ENCODE peak calls at places on chromosome 2, in eight cellular contexts. One of them, this sample, is unnamed.

GRCh38 chr2:60551241-60552095 is 2.0 kb downstream of the BCL11A start:
- DNase-seq in effector CD4-positive, alpha-beta T cell: no peak
- DNase-seq in NCI-H1930: no peak
- DNase-seq in T follicular helper cell: no peak
- DNase-seq in NCI-H1092 treated with DMSO at 0.1 percent for 48 hours: peak
- DNase-seq in fibroblast of villous mesenchyme: peak
- DNase-seq in 8988T: no peak
- DNase-seq in dermis blood vessel endothelial cell: peak
- DNase-seq in this sample: no peak

GRCh38 chr2:20200697-20201555 is 24.0 kb downstream of the SDC1 start:
- DNase-seq in NCI-H1092 treated with DMSO at 0.1 percent for 48 hours: no peak
- DNase-seq in NCI-H1930: no peak
- DNase-seq in dermis blood vessel endothelial cell: no peak
- DNase-seq in 8988T: no peak
- DNase-seq in T follicular helper cell: no peak
- DNase-seq in fibroblast of villous mesenchyme: no peak
- DNase-seq in effector CD4-positive, alpha-beta T cell: no peak
- DNase-seq in this sample: no peak

GRCh38 chr2:212484563-212485080 is 54.0 kb downstream of the ERBB4 start:
- DNase-seq in fibroblast of villous mesenchyme: no peak
- DNase-seq in 8988T: no peak
- DNase-seq in NCI-H1930: no peak
- DNase-seq in T follicular helper cell: no peak
- DNase-seq in effector CD4-positive, alpha-beta T cell: no peak
- DNase-seq in dermis blood vessel endothelial cell: no peak
- DNase-seq in NCI-H1092 treated with DMSO at 0.1 percent for 48 hours: no peak
- DNase-seq in this sample: no peak

GRCh38 chr2:218000137-218000536 is 2.7 kb downstream of the TNS1 start:
- DNase-seq in effector CD4-positive, alpha-beta T cell: no peak
- DNase-seq in NCI-H1930: no peak
- DNase-seq in 8988T: no peak
- DNase-seq in NCI-H1092 treated with DMSO at 0.1 percent for 48 hours: no peak
- DNase-seq in fibroblast of villous mesenchyme: peak
- DNase-seq in dermis blood vessel endothelial cell: no peak
- DNase-seq in T follicular helper cell: no peak
- DNase-seq in this sample: no peak

GRCh38 chr2:84085562-84085961 is 373.5 kb downstream of the SUCLG1 start:
- DNase-seq in dermis blood vessel endothelial cell: no peak
- DNase-seq in effector CD4-positive, alpha-beta T cell: no peak
- DNase-seq in NCI-H1930: no peak
- DNase-seq in T follicular helper cell: no peak
- DNase-seq in 8988T: no peak
- DNase-seq in fibroblast of villous mesenchyme: no peak
- DNase-seq in NCI-H1092 treated with DMSO at 0.1 percent for 48 hours: peak
- DNase-seq in this sample: no peak

GRCh38 chr2:127593228-127594115 is 52.5 kb upstream of the GPR17 start:
- DNase-seq in effector CD4-positive, alpha-beta T cell: no peak
- DNase-seq in 8988T: no peak
- DNase-seq in NCI-H1092 treated with DMSO at 0.1 percent for 48 hours: no peak
- DNase-seq in dermis blood vessel endothelial cell: no peak
- DNase-seq in fibroblast of villous mesenchyme: no peak
- DNase-seq in NCI-H1930: no peak
- DNase-seq in T follicular helper cell: no peak
- DNase-seq in this sample: no peak

GRCh38 chr2:149490296-149490695 is 97.3 kb downstream of the MMADHC start:
- DNase-seq in effector CD4-positive, alpha-beta T cell: no peak
- DNase-seq in dermis blood vessel endothelial cell: peak
- DNase-seq in fibroblast of villous mesenchyme: peak
- DNase-seq in NCI-H1092 treated with DMSO at 0.1 percent for 48 hours: no peak
- DNase-seq in NCI-H1930: no peak
- DNase-seq in 8988T: no peak
- DNase-seq in T follicular helper cell: no peak
- DNase-seq in this sample: no peak

GRCh38 chr2:117470311-117471095 is 344.0 kb upstream of the DDX18 start:
- DNase-seq in NCI-H1092 treated with DMSO at 0.1 percent for 48 hours: peak
- DNase-seq in effector CD4-positive, alpha-beta T cell: no peak
- DNase-seq in T follicular helper cell: no peak
- DNase-seq in 8988T: no peak
- DNase-seq in dermis blood vessel endothelial cell: peak
- DNase-seq in NCI-H1930: peak
- DNase-seq in fibroblast of villous mesenchyme: no peak
- DNase-seq in this sample: no peak

GRCh38 chr2:203484266-203485112 is 50.6 kb downstream of the RAPH1 start:
- DNase-seq in NCI-H1092 treated with DMSO at 0.1 percent for 48 hours: no peak
- DNase-seq in 8988T: no peak
- DNase-seq in effector CD4-positive, alpha-beta T cell: peak
- DNase-seq in T follicular helper cell: peak
- DNase-seq in NCI-H1930: no peak
- DNase-seq in fibroblast of villous mesenchyme: peak
- DNase-seq in dermis blood vessel endothelial cell: peak
- DNase-seq in this sample: peak

GRCh38 chr2:112047537-112048235 is 7.4 kb upstream of the TMEM87B start:
- DNase-seq in dermis blood vessel endothelial cell: no peak
- DNase-seq in NCI-H1092 treated with DMSO at 0.1 percent for 48 hours: no peak
- DNase-seq in fibroblast of villous mesenchyme: no peak
- DNase-seq in NCI-H1930: no peak
- DNase-seq in T follicular helper cell: no peak
- DNase-seq in 8988T: no peak
- DNase-seq in effector CD4-positive, alpha-beta T cell: no peak
- DNase-seq in this sample: no peak

GRCh38 chr2:42169869-42170465 is 814 bp downstream of the EML4 start:
- DNase-seq in effector CD4-positive, alpha-beta T cell: no peak
- DNase-seq in T follicular helper cell: no peak
- DNase-seq in NCI-H1092 treated with DMSO at 0.1 percent for 48 hours: no peak
- DNase-seq in 8988T: no peak
- DNase-seq in dermis blood vessel endothelial cell: peak
- DNase-seq in fibroblast of villous mesenchyme: peak
- DNase-seq in NCI-H1930: no peak
- DNase-seq in this sample: no peak

GRCh38 chr2:174587607-174588006 is 10.0 kb downstream of the WIPF1 start:
- DNase-seq in 8988T: no peak
- DNase-seq in NCI-H1930: no peak
- DNase-seq in effector CD4-positive, alpha-beta T cell: no peak
- DNase-seq in T follicular helper cell: no peak
- DNase-seq in dermis blood vessel endothelial cell: no peak
- DNase-seq in fibroblast of villous mesenchyme: no peak
- DNase-seq in NCI-H1092 treated with DMSO at 0.1 percent for 48 hours: no peak
- DNase-seq in this sample: no peak

GRCh38 chr2:188292446-188293239 is 969 bp downstream of the GULP1 start:
- DNase-seq in NCI-H1092 treated with DMSO at 0.1 percent for 48 hours: peak
- DNase-seq in fibroblast of villous mesenchyme: peak
- DNase-seq in T follicular helper cell: no peak
- DNase-seq in 8988T: peak
- DNase-seq in dermis blood vessel endothelial cell: peak
- DNase-seq in effector CD4-positive, alpha-beta T cell: no peak
- DNase-seq in NCI-H1930: peak
- DNase-seq in this sample: no peak

GRCh38 chr2:61214171-61214570 is 52.2 kb downstream of the C2orf74 start:
- DNase-seq in 8988T: no peak
- DNase-seq in T follicular helper cell: no peak
- DNase-seq in NCI-H1930: no peak
- DNase-seq in dermis blood vessel endothelial cell: no peak
- DNase-seq in fibroblast of villous mesenchyme: peak
- DNase-seq in effector CD4-positive, alpha-beta T cell: no peak
- DNase-seq in NCI-H1092 treated with DMSO at 0.1 percent for 48 hours: no peak
- DNase-seq in this sample: no peak

GRCh38 chr2:71744781-71745180 is 291.4 kb downstream of the DYSF start:
- DNase-seq in NCI-H1092 treated with DMSO at 0.1 percent for 48 hours: no peak
- DNase-seq in NCI-H1930: no peak
- DNase-seq in 8988T: no peak
- DNase-seq in T follicular helper cell: no peak
- DNase-seq in dermis blood vessel endothelial cell: no peak
- DNase-seq in fibroblast of villous mesenchyme: no peak
- DNase-seq in effector CD4-positive, alpha-beta T cell: no peak
- DNase-seq in this sample: no peak

GRCh38 chr2:231463698-231464575 is at the start of gene NCL:
- DNase-seq in 8988T: peak
- DNase-seq in NCI-H1930: peak
- DNase-seq in T follicular helper cell: peak
- DNase-seq in effector CD4-positive, alpha-beta T cell: peak
- DNase-seq in fibroblast of villous mesenchyme: peak
- DNase-seq in dermis blood vessel endothelial cell: peak
- DNase-seq in NCI-H1092 treated with DMSO at 0.1 percent for 48 hours: peak
- DNase-seq in this sample: peak

GRCh38 chr2:36480028-36480427 is 117.9 kb downstream of the FEZ2 start:
- DNase-seq in dermis blood vessel endothelial cell: no peak
- DNase-seq in T follicular helper cell: no peak
- DNase-seq in effector CD4-positive, alpha-beta T cell: no peak
- DNase-seq in fibroblast of villous mesenchyme: no peak
- DNase-seq in NCI-H1092 treated with DMSO at 0.1 percent for 48 hours: no peak
- DNase-seq in NCI-H1930: no peak
- DNase-seq in 8988T: no peak
- DNase-seq in this sample: no peak

GRCh38 chr2:62303818-62304217 is 107.9 kb downstream of the B3GNT2 start:
- DNase-seq in NCI-H1092 treated with DMSO at 0.1 percent for 48 hours: no peak
- DNase-seq in dermis blood vessel endothelial cell: no peak
- DNase-seq in T follicular helper cell: no peak
- DNase-seq in fibroblast of villous mesenchyme: no peak
- DNase-seq in NCI-H1930: no peak
- DNase-seq in effector CD4-positive, alpha-beta T cell: no peak
- DNase-seq in 8988T: no peak
- DNase-seq in this sample: no peak

GRCh38 chr2:199806179-199806578 is 44.8 kb downstream of the FTCDNL1 start:
- DNase-seq in effector CD4-positive, alpha-beta T cell: no peak
- DNase-seq in NCI-H1092 treated with DMSO at 0.1 percent for 48 hours: no peak
- DNase-seq in T follicular helper cell: no peak
- DNase-seq in NCI-H1930: no peak
- DNase-seq in fibroblast of villous mesenchyme: peak
- DNase-seq in dermis blood vessel endothelial cell: no peak
- DNase-seq in 8988T: no peak
- DNase-seq in this sample: no peak

GRCh38 chr2:127615511-127616166 is 30.3 kb upstream of the GPR17 start:
- DNase-seq in effector CD4-positive, alpha-beta T cell: no peak
- DNase-seq in 8988T: no peak
- DNase-seq in dermis blood vessel endothelial cell: no peak
- DNase-seq in NCI-H1092 treated with DMSO at 0.1 percent for 48 hours: no peak
- DNase-seq in NCI-H1930: no peak
- DNase-seq in T follicular helper cell: no peak
- DNase-seq in fibroblast of villous mesenchyme: no peak
- DNase-seq in this sample: no peak

GRCh38 chr2:189128961-189129360 is 50.6 kb downstream of the COL5A2 start:
- DNase-seq in NCI-H1930: no peak
- DNase-seq in NCI-H1092 treated with DMSO at 0.1 percent for 48 hours: no peak
- DNase-seq in 8988T: no peak
- DNase-seq in effector CD4-positive, alpha-beta T cell: no peak
- DNase-seq in T follicular helper cell: no peak
- DNase-seq in dermis blood vessel endothelial cell: no peak
- DNase-seq in fibroblast of villous mesenchyme: peak
- DNase-seq in this sample: no peak